ENCODE peak calls at places on chromosomes 3 and 15, in six cellular contexts. P is upper lobe of right lung, H is hepatocyte, M is thyroid gland, F is testis, B is stomach. E is an unnamed sample. For H3K4me1, the result is how much of the 10 kb centered on the place peaks cover.

GRCh38 chr3:3662610-3663009 is 136.6 kb upstream of the LRRN1 start:
- DNase-seq in B (no peak), P (no peak), F (no peak), M (no peak), H (no peak), E (no peak)

GRCh38 chr3:73614385-73614784 is 10.4 kb downstream of the PDZRN3 start:
- DNase-seq in F (peak), B (no peak), H (peak), M (no peak), P (no peak), E (no peak)

GRCh38 chr3:127196466-127197299 is 3.8 kb downstream of the PRR23E start:
- DNase-seq in F (no peak), M (no peak), B (peak), P (no peak), H (no peak), E (no peak)

GRCh38 chr3:66498718-66499611 is 1.9 kb downstream of the LRIG1 start:
- DNase-seq in H (no peak), P (no peak), B (no peak), M (no peak), F (peak), E (no peak)

GRCh38 chr15:28868744-28869143 is 17.0 kb upstream of the APBA2 start:
- DNase-seq in B (no peak), M (no peak), P (no peak), H (no peak), F (no peak), E (no peak)

GRCh38 chr3:52436500-52437106 is 8.3 kb downstream of the SEMA3G start:
- DNase-seq in B (no peak), F (no peak), P (no peak), H (peak), M (no peak), E (no peak)

GRCh38 chr15:42090375-42090774 is 4.0 kb downstream of the PLA2G4D start:
- DNase-seq in H (no peak), B (peak), P (no peak), M (no peak), F (no peak), E (no peak)

GRCh38 chr15:23670970-23671369 is 16.1 kb downstream of the NDN start:
- DNase-seq in F (no peak), B (no peak), M (no peak), P (no peak), H (no peak), E (no peak)

GRCh38 chr15:91965501-91966180 is 112.1 kb downstream of the SLCO3A1 start:
- DNase-seq in F (no peak), B (no peak), M (peak), H (no peak), P (no peak), E (no peak)

GRCh38 chr3:3893590-3893989 is 94.4 kb downstream of the LRRN1 start:
- DNase-seq in H (no peak), B (no peak), M (no peak), F (no peak), P (no peak), E (no peak)

GRCh38 chr3:119978554-119979208 is 115.6 kb downstream of the GSK3B start:
- DNase-seq in H (no peak), P (no peak), M (no peak), B (no peak), F (no peak), E (no peak)

GRCh38 chr3:71128951-71129350 is 454.6 kb downstream of the FOXP1 start:
- DNase-seq in B (no peak), M (no peak), H (no peak), P (no peak), F (no peak), E (no peak)

GRCh38 chr3:94137377-94137776 is 74.5 kb downstream of the NSUN3 start:
- DNase-seq in H (no peak), B (no peak), P (no peak), F (no peak), M (no peak), E (no peak)

GRCh38 chr15:65811835-65812234 is 19.7 kb upstream of the DENND4A start:
- DNase-seq in M (no peak), H (no peak), B (no peak), P (no peak), F (no peak), E (no peak)

GRCh38 chr3:116093374-116093773 is 351.9 kb downstream of the LSAMP start:
- DNase-seq in B (no peak), M (no peak), H (no peak), P (no peak), F (no peak), E (no peak)

GRCh38 chr3:147384210-147385058 is 21.9 kb downstream of the ZIC4 start:
- DNase-seq in M (no peak), F (peak), B (no peak), P (no peak), H (no peak), E (peak)

GRCh38 chr3:99644017-99644416 is 5.6 kb downstream of the COL8A1 start:
- DNase-seq in F (no peak), B (no peak), H (no peak), M (no peak), P (no peak), E (no peak)

GRCh38 chr3:182384182-182384581 is 409.1 kb upstream of the ATP11B start:
- DNase-seq in H (no peak), F (no peak), B (no peak), M (no peak), P (no peak), E (no peak)

GRCh38 chr15:97604673-97605072 is 355.8 kb upstream of the ARRDC4 start:
- DNase-seq in F (no peak), M (no peak), H (no peak), P (no peak), B (no peak), E (no peak)

GRCh38 chr3:30440147-30440604 is 166.2 kb upstream of the TGFBR2 start:
- DNase-seq in F (peak), H (no peak), P (no peak), B (peak), M (no peak), E (no peak)

GRCh38 chr3:122996038-122996580 is 31.5 kb downstream of the SEMA5B start:
- DNase-seq in P (no peak), H (peak), B (no peak), M (no peak), F (no peak), E (peak)

GRCh38 chr15:74400915-74401757 is 32.6 kb downstream of the SEMA7A start:
- DNase-seq in F (no peak), M (peak), B (no peak), P (no peak), H (no peak), E (no peak)

GRCh38 chr3:60055765-60056164 is 1005.9 kb upstream of the CFAP20DC start:
- DNase-seq in P (no peak), M (no peak), H (peak), B (no peak), F (no peak), E (no peak)

GRCh38 chr3:169034401-169034800 is 629.1 kb downstream of the MECOM start:
- DNase-seq in P (no peak), B (no peak), M (no peak), H (no peak), F (no peak), E (no peak)

GRCh38 chr3:134846943-134847342 is 51.9 kb downstream of the EPHB1 start:
- DNase-seq in P (no peak), M (peak), B (no peak), H (peak), F (no peak), E (no peak)

GRCh38 chr3:146382386-146382785 is 87.0 kb downstream of the PLSCR2 start:
- DNase-seq in H (peak), F (no peak), B (no peak), P (no peak), M (no peak), E (no peak)

GRCh38 chr3:15331606-15332404 is 581 bp downstream of the SH3BP5 start:
- DNase-seq in B (peak), F (peak), P (peak), M (peak), H (no peak), E (peak)

GRCh38 chr3:61053781-61054496 is 197.3 kb downstream of the FHIT start:
- DNase-seq in F (no peak), H (peak), M (no peak), B (no peak), P (no peak), E (no peak)

GRCh38 chr15:74263473-74263872 is 27.3 kb downstream of the CCDC33 start:
- DNase-seq in F (no peak), P (no peak), M (no peak), B (no peak), H (no peak), E (no peak)

GRCh38 chr3:174325834-174326705 is 533.1 kb upstream of the NAALADL2 start:
- DNase-seq in F (no peak), H (no peak), M (no peak), P (no peak), B (no peak), E (no peak)

GRCh38 chr15:55526559-55527036 is 18.6 kb upstream of the DNAAF4 start:
- DNase-seq in M (peak), B (no peak), F (peak), P (no peak), H (peak), E (peak)

GRCh38 chr3:187290561-187290960 is 976 bp downstream of the MASP1 start:
- DNase-seq in H (no peak), M (no peak), B (no peak), F (no peak), P (no peak), E (no peak)

GRCh38 chr3:37700849-37701248 is 160.8 kb upstream of the CTDSPL start:
- DNase-seq in F (no peak), H (no peak), B (no peak), P (no peak), M (no peak), E (peak)
- TF ChIP-seq CTCF in F (no peak), H (peak), B (no peak), P (no peak), M (no peak), E (peak)

GRCh38 chr3:42654331-42655201 is 1.1 kb downstream of the ZBTB47 start:
- DNase-seq in H (peak), M (peak), B (peak), F (peak), P (peak), E (peak)

GRCh38 chr3:42653560-42654330 is at the start of gene ZBTB47:
- DNase-seq in H (peak), B (peak), M (peak), F (no peak), P (peak), E (no peak)

GRCh38 chr3:42656680-42657610 is 3.4 kb downstream of the ZBTB47 start:
- DNase-seq in H (no peak), B (no peak), M (no peak), P (no peak), F (no peak), E (no peak)

GRCh38 chr3:42655980-42656679 is 2.6 kb downstream of the ZBTB47 start:
- DNase-seq in H (peak), B (no peak), M (no peak), P (no peak), F (no peak), E (no peak)

DNA sequence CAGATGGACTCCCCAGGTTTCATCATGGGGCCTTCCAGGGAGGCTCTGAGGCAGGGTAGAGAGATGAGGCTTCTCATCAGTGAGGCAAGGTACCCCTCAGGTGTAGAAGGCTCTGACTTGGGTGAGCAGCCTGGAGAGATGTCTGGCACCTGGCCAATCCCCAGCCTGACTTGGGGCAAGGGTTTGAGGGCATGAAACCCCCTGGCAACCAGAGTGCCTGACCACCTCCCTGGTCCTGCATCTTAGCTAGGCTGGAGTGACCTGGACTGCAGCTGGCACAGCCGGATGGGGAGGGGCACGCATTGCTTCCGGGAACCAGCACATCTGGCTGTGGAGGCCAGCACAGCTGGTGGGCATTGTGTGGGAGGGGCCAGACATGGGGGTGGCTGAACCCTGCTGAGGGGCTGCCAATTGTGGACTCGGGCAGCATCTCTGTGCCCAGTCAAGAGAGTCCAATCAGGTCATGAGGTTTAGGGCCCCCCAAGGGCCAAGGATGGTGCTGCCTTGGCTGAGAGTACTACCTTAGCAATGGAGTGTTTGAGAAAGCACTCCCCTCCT is 1.9 kb downstream of the ZBTB47 start:
- DNase-seq in F (no peak), B (peak), P (peak), M (no peak), H (no peak), E (no peak)
- H3K4me1 ChIP-seq in F (under half), B (half or more), P (under half), M (under half), H (under half), E (under half)

GRCh38 chr3:19146685-19147650 is 1.3 kb upstream of the KCNH8 start:
- DNase-seq in F (peak), B (peak), P (peak), H (peak), M (peak), E (peak)

GRCh38 chr3:19147905-19148767 is at the start of gene KCNH8:
- DNase-seq in B (peak), H (peak), P (no peak), F (peak), M (peak), E (peak)

GRCh38 chr3:19149388-19149787 is 1.1 kb downstream of the KCNH8 start:
- DNase-seq in H (peak), M (peak), P (no peak), F (peak), B (no peak), E (no peak)

GRCh38 chr3:19151171-19151570 is 2.9 kb downstream of the KCNH8 start:
- DNase-seq in H (no peak), B (no peak), F (no peak), P (no peak), M (no peak), E (no peak)

GRCh38 chr3:19148768-19149091 is 420 bp downstream of the KCNH8 start:
- DNase-seq in B (no peak), M (no peak), P (no peak), H (no peak), F (no peak), E (no peak)
- H3K4me3 ChIP-seq in B (peak), M (no peak), P (no peak), H (peak), F (peak), E (peak)

GRCh38 chr3:45938858-45939257 is 4.4 kb upstream of the CXCR6 start:
- DNase-seq in B (peak), M (peak), F (peak), P (peak), H (peak), E (peak)

GRCh38 chr3:45936261-45936660 is 7.0 kb upstream of the CXCR6 start:
- DNase-seq in P (peak), B (no peak), M (no peak), F (no peak), H (no peak), E (no peak)

GRCh38 chr3:45938043-45938435 is 5.2 kb upstream of the CXCR6 start:
- DNase-seq in H (no peak), M (no peak), F (no peak), B (no peak), P (no peak), E (no peak)

GRCh38 chr3:45939341-45939771 is 3.9 kb upstream of the CXCR6 start:
- DNase-seq in B (no peak), P (no peak), H (peak), F (no peak), M (no peak), E (no peak)

GRCh38 chr3:45937206-45938042 is 5.8 kb upstream of the CXCR6 start:
- DNase-seq in H (no peak), P (no peak), B (no peak), F (no peak), M (no peak), E (no peak)
- TF ChIP-seq CTCF in H (no peak), P (no peak), B (no peak), F (no peak), M (no peak), E (no peak)

GRCh38 chr15:52480990-52481389 is 47.7 kb downstream of the MYO5A start:
- DNase-seq in P (no peak), F (no peak), H (no peak), M (no peak), B (no peak), E (no peak)
- H3K4me1 ChIP-seq in P (under half), F (under half), H (under half), M (under half), B (under half), E (under half)

GRCh38 chr3:194572131-194572789 is 61.0 kb downstream of the TMEM44 start:
- DNase-seq in P (peak), F (peak), H (peak), M (peak), B (no peak), E (no peak)
- H3K4me3 ChIP-seq in P (no peak), F (no peak), H (no peak), M (no peak), B (no peak), E (no peak)

DNA sequence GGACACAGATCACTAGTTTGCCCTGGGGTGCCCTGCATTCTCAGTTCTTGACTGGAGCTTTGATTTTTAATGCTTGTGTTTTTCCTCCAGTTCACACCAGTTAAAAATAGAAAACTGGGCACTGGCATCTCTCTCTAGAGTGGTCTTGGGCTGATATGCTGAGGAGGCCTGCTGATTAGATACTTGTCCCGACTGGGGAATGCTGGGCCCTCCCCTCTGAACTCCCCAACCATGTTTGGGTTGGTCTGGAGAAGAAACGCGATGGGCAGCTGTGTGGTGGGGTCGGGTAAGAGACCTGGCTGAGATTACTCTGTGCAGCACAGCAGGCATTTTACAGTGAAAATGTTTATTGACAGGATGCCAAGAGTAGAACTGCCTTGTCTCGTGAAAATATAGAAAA is 1.5 kb upstream of the ACTC1 start:
- DNase-seq in P (no peak), F (no peak), M (no peak), B (no peak), H (no peak), E (no peak)
- TF ChIP-seq CTCF in P (no peak), F (no peak), M (no peak), B (no peak), H (no peak), E (no peak)

DNA sequence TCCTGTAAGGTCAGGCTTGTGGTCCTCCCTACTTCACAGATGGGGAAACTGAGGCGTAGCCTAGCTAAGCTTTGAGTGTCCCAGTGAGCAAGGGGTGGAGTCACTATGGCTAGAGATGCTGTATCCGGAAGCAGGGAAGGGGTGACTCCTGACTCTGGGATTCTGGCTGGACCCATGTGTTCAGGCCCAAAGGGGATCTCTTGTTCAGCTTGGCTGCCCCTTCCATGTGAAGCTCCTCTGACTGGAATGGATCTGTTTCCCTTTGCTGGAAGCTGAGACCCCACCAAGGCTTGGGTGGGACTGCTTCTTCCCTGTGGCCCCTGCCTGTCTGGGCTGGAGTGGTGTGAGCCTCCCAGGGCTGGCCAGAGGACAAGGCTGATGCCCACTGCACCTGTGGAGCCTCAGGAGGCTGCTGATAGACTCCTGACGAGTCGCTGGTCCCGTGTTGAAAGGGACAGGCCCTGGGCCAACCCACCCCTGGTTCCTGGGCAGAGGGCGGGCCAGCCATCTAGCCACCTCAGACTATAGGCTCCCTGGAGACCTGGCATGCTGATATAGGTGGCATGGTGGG is 1.0 kb downstream of the MAPKAPK3 start:
- DNase-seq in B (no peak), M (peak), H (peak), F (no peak), P (peak), E (no peak)
- H3K4me1 ChIP-seq in B (half or more), M (half or more), H (under half), F (under half), P (half or more), E (under half)

GRCh38 chr3:98556164-98557130 is 24.7 kb downstream of the GPR15 start:
- DNase-seq in P (no peak), M (no peak), B (no peak), F (no peak), H (no peak), E (no peak)
- H3K4me3 ChIP-seq in P (no peak), M (no peak), B (no peak), F (peak), H (no peak), E (no peak)